ENCODE peak calls at places on chromosomes 2 and 18, in five cellular contexts. B is SK-N-SH, A is GM12891, F is K562, U is H1. C is an unnamed sample.
A peak's percentile ranks its signal among the peaks of the same experiment; 100 is the strongest.

GRCh38 chr2:37564356-37564755 is 107.1 kb downstream of the CDC42EP3 start:
- DNase-seq in U (no peak), A (no peak), F (no peak), B (no peak), C (no peak)

GRCh38 chr2:176753752-176754474 is 458.7 kb upstream of the HNRNPA3 start:
- DNase-seq in F (no peak), B (no peak), A (no peak), U (no peak), C (no peak)

GRCh38 chr2:146323564-146323963 is 1521.3 kb upstream of the ACVR2A start:
- DNase-seq in B (no peak), F (no peak), A (no peak), U (no peak), C (no peak)

GRCh38 chr18:45828917-45829811 is 3.7 kb downstream of the SIGLEC15 start:
- DNase-seq in F (peak; percentile 50), U (no peak), A (no peak), B (no peak), C (no peak)

GRCh38 chr2:108971661-108972566 is 17.1 kb downstream of the EDAR start:
- DNase-seq in F (no peak), B (no peak), U (no peak), A (no peak), C (no peak)

GRCh38 chr2:109032229-109032800 is 43.3 kb upstream of the EDAR start:
- DNase-seq in B (no peak), U (no peak), A (no peak), F (no peak), C (no peak)

GRCh38 chr18:50944245-50944917 is 23.5 kb upstream of the ELAC1 start:
- DNase-seq in B (no peak), F (no peak), A (no peak), U (no peak), C (no peak)

GRCh38 chr18:8835556-8835955 is 130.2 kb downstream of the MTCL1 start:
- DNase-seq in A (no peak), F (no peak), B (no peak), U (no peak), C (no peak)

GRCh38 chr2:107418713-107419112 is 408.0 kb upstream of the RGPD4 start:
- DNase-seq in A (no peak), U (no peak), F (no peak), B (peak; percentile 7), C (no peak)

GRCh38 chr18:22267697-22268096 is 98.3 kb downstream of the GATA6 start:
- DNase-seq in B (no peak), U (no peak), F (no peak), A (no peak), C (no peak)

GRCh38 chr2:77156599-77156998 is 365.6 kb downstream of the LRRTM4 start:
- DNase-seq in U (no peak), B (no peak), F (no peak), A (no peak), C (no peak)

GRCh38 chr2:191679818-191680600 is 2.1 kb downstream of the NABP1 start:
- DNase-seq in B (no peak), A (no peak), F (peak; percentile 69), U (no peak), C (no peak)

GRCh38 chr2:189022492-189022891 is 48.3 kb downstream of the COL3A1 start:
- DNase-seq in U (no peak), F (no peak), B (peak; percentile 39), A (no peak), C (no peak)

GRCh38 chr2:25374827-25375226 is 33.1 kb upstream of the DNMT3A start:
- DNase-seq in B (no peak), F (no peak), A (no peak), U (no peak), C (no peak)

GRCh38 chr2:170711774-170712652 is 3.1 kb upstream of the SP5 start:
- DNase-seq in B (no peak), F (no peak), A (no peak), U (peak; percentile 56), C (no peak)
- TF ChIP-seq TAF1 in B (no peak), F (no peak), A (no peak), U (no peak), C (no peak)

DNA sequence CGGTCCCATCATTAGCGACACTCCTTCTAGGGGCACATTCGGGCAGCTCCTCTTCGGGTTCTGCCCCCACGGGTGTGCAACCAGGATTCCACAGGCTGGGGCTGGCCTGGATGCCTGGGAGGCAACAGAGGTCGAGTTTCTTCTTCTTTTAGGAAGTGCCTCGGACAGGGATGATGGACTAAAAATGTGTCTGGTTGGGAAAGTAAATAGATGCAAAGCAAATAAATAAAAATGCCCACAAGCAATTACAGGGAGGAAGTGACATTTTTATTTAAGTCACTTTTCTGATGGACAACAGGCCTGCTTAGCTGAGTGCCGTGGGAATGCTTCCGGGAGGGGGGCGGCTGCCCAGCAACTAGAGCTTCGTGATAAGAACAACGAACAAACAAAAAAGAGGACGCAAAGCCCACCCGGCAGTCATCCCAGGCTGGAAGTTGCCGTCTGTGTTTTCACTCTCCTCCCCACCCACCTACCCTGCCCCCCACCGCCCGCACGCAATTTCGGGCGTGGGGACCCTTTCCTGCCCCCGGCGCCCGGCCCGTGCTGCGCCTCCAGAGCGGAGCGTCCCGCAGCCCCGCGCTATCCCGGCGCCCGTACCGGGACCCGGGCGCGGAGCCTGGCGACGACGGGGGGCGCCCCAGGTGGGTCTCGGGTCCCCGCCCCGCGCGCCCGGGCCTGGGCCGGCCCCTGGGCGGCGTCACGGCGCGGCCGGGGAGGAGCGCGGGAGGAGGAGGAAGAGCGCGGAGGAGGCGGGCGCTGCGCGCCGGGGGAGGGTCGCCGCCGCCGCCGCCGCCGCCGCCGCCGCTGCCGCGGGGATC is 412 bp upstream of the NCK2 start:
- DNase-seq in A (peak; percentile 73), F (peak; percentile 75), B (peak; percentile 96), U (no peak), C (peak; percentile 80)
- TF ChIP-seq POLR2AphosphoS5 in A (no peak), F (no peak), B (no peak), U (no peak), C (no peak)

GRCh38 chr18:12278153-12278764 is 24.1 kb downstream of the CIDEA start:
- DNase-seq in B (no peak), U (no peak), F (no peak), A (no peak), C (no peak)

GRCh38 chr18:12279781-12280531 is 25.8 kb downstream of the CIDEA start:
- DNase-seq in A (no peak), B (no peak), U (no peak), F (no peak), C (no peak)

GRCh38 chr18:12278765-12279682 is 24.9 kb downstream of the CIDEA start:
- DNase-seq in F (no peak), U (peak; percentile 78), A (no peak), B (no peak), C (no peak)

GRCh38 chr18:12274793-12275192 is 20.6 kb downstream of the CIDEA start:
- DNase-seq in A (no peak), F (no peak), B (no peak), U (no peak), C (no peak)

DNA sequence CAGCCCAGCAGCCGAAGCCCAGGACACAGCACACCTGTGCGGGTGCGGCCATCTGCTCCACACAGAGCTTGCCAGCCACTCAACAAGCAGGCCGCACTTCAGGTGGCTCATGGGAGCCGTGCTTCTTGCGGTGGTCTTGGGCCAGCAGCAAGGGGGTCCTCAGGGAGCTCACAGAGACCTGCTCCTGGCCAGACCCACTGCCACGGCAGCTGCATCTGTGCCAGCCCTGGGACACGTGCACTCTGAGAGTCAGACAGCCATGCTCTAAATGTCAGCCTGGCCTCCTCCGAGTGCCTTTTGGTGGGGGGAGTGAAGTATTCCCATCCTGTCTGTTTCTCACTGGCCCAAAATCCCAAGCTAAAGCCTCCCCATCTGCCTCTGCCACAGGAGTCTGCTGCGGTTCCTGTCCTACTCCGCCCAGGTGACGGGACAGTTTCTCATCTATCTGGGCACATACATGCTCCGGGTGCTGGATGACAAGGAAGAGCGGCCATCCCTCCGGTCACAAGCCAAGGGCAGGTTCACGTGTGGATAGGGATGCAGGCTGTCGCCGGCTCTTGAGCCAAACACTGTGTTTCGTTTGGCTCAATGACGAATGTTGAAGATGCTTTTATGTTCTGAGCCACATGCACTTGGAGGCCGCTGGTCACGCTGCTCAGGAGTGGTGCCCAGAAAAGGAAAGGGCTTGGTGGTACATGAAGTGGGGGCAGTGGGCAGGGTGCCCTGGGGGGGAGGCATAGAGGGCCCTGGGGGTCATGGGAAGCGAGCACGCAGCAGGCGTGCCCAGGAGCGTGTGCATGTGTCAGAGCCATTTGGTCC is 22.8 kb downstream of the CIDEA start:
- DNase-seq in B (no peak), F (no peak), U (no peak), A (no peak), C (no peak)
- TF ChIP-seq TAF1 in B (no peak), F (no peak), U (no peak), A (no peak), C (no peak)

GRCh38 chr2:113237604-113238003 is 41.1 kb downstream of the PAX8 start:
- DNase-seq in A (no peak), B (no peak), F (no peak), U (no peak), C (no peak)

GRCh38 chr2:113240150-113240914 is 38.4 kb downstream of the PAX8 start:
- DNase-seq in F (no peak), B (peak; percentile 89), A (no peak), U (no peak), C (no peak)

GRCh38 chr2:113245276-113245711 is 33.4 kb downstream of the PAX8 start:
- DNase-seq in U (no peak), A (no peak), F (no peak), B (no peak), C (no peak)

GRCh38 chr2:113242318-113242717 is 36.4 kb downstream of the PAX8 start:
- DNase-seq in B (no peak), F (no peak), A (no peak), U (no peak), C (no peak)

DNA sequence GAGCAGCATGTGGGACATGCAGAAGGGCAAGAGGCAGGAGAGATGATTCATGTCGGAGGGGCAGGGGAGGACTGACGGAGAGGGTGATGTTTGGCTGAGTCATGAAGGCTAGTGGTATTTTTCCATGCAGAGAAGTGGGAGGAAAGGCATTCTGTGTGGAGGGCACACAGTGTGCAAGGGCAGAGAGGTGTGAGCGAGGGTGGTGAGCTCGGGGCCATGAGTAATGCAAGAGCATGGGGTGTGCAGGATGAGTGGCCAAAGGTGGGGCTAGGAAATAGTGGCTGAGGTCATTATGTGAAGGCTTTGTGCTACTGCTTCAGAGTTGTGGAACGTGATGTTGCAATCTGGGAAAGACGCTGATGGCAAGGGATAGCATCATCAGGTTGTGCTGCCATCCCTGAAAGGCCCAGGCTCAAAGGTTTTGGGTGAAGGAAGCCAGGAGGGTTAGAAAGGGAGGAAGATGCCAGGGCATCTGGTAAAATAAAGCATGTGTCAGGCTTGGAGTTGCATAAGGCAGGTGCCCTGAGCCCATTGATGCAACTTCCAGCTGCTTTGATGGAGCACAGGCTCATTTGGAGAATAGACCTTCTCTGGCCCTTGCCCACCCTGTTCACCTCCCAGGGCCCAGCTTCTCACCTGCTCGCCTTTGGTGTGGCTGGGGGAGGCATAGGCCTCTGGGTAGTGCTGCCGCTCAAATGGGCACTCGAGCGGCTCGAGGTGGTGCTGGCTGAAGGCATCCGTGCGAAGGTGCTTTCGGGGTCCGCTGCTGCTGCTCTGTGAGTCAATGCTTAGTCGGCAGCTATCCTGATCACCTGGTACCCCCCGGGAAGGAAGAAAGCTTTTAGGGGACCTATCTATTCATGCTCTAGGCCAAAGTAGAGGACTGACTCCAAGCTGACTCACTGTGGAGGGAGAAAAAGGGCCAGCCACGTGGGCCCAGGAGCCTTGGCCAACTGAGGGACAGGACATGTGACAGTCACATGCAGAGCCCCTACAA is 37.5 kb downstream of the PAX8 start:
- DNase-seq in A (no peak), B (peak; percentile 30), F (peak; percentile 70), U (peak; percentile 13), C (no peak)
- TF ChIP-seq POLR2AphosphoS5 in A (no peak), B (peak; percentile 57), F (no peak), U (no peak), C (peak; percentile 53)